ENCODE peak calls at places on chromosomes 12 and 14, in ten cellular contexts. One of them, this sample, is unnamed.

GRCh38 chr12:66013224-66013623 is 117.3 kb downstream of the LLPH start:
- DNase-seq in nephron progenitor cell: peak
- DNase-seq in omental fat pad: no peak
- DNase-seq in epithelial cell of esophagus: no peak
- DNase-seq in tibial artery: no peak
- DNase-seq in mucosa of descending colon: no peak
- DNase-seq in fibroblast of the aortic adventitia: no peak
- DNase-seq in testis: no peak
- DNase-seq in neural progenitor cell: peak
- DNase-seq in PC-3: no peak
- DNase-seq in this sample: no peak

GRCh38 chr14:105412768-105413541 is 6.7 kb upstream of the MTA1 start:
- DNase-seq in neural progenitor cell: no peak
- DNase-seq in epithelial cell of esophagus: no peak
- DNase-seq in tibial artery: no peak
- DNase-seq in fibroblast of the aortic adventitia: no peak
- DNase-seq in nephron progenitor cell: no peak
- DNase-seq in testis: no peak
- DNase-seq in PC-3: no peak
- DNase-seq in omental fat pad: no peak
- DNase-seq in mucosa of descending colon: no peak
- DNase-seq in this sample: no peak

GRCh38 chr12:131921866-131922769 is 7.0 kb upstream of the PUS1 start:
- DNase-seq in omental fat pad: no peak
- DNase-seq in epithelial cell of esophagus: no peak
- DNase-seq in testis: peak
- DNase-seq in mucosa of descending colon: no peak
- DNase-seq in nephron progenitor cell: no peak
- DNase-seq in PC-3: no peak
- DNase-seq in tibial artery: no peak
- DNase-seq in fibroblast of the aortic adventitia: no peak
- DNase-seq in neural progenitor cell: no peak
- DNase-seq in this sample: no peak

GRCh38 chr12:27343255-27344000 is 10.8 kb downstream of the BMAL2 start:
- DNase-seq in PC-3: peak
- DNase-seq in omental fat pad: no peak
- DNase-seq in mucosa of descending colon: no peak
- DNase-seq in tibial artery: no peak
- DNase-seq in fibroblast of the aortic adventitia: peak
- DNase-seq in nephron progenitor cell: no peak
- DNase-seq in epithelial cell of esophagus: peak
- DNase-seq in testis: no peak
- DNase-seq in neural progenitor cell: no peak
- DNase-seq in this sample: no peak

GRCh38 chr14:73640796-73641195 is 4.0 kb upstream of the DNAL1 start:
- DNase-seq in nephron progenitor cell: no peak
- DNase-seq in omental fat pad: no peak
- DNase-seq in tibial artery: no peak
- DNase-seq in fibroblast of the aortic adventitia: no peak
- DNase-seq in mucosa of descending colon: no peak
- DNase-seq in epithelial cell of esophagus: no peak
- DNase-seq in testis: no peak
- DNase-seq in neural progenitor cell: no peak
- DNase-seq in PC-3: no peak
- DNase-seq in this sample: no peak

GRCh38 chr12:57469334-57470164 is 10.0 kb downstream of the GLI1 start:
- DNase-seq in neural progenitor cell: no peak
- DNase-seq in tibial artery: no peak
- DNase-seq in omental fat pad: no peak
- DNase-seq in fibroblast of the aortic adventitia: no peak
- DNase-seq in epithelial cell of esophagus: no peak
- DNase-seq in PC-3: no peak
- DNase-seq in testis: no peak
- DNase-seq in mucosa of descending colon: no peak
- DNase-seq in nephron progenitor cell: no peak
- DNase-seq in this sample: no peak

GRCh38 chr12:52274521-52274920 is at the start of gene KRT86:
- DNase-seq in mucosa of descending colon: no peak
- DNase-seq in fibroblast of the aortic adventitia: no peak
- DNase-seq in omental fat pad: no peak
- DNase-seq in tibial artery: no peak
- DNase-seq in neural progenitor cell: no peak
- DNase-seq in nephron progenitor cell: no peak
- DNase-seq in testis: no peak
- DNase-seq in PC-3: no peak
- DNase-seq in epithelial cell of esophagus: no peak
- DNase-seq in this sample: no peak

GRCh38 chr12:95243497-95244183 is 26.0 kb downstream of the VEZT start:
- DNase-seq in nephron progenitor cell: no peak
- DNase-seq in epithelial cell of esophagus: no peak
- DNase-seq in tibial artery: no peak
- DNase-seq in PC-3: no peak
- DNase-seq in mucosa of descending colon: no peak
- DNase-seq in fibroblast of the aortic adventitia: no peak
- DNase-seq in testis: no peak
- DNase-seq in neural progenitor cell: no peak
- DNase-seq in omental fat pad: no peak
- DNase-seq in this sample: no peak

GRCh38 chr12:4307593-4308333 is 13.2 kb upstream of the TIGAR start:
- DNase-seq in testis: peak
- DNase-seq in epithelial cell of esophagus: peak
- DNase-seq in PC-3: peak
- DNase-seq in nephron progenitor cell: peak
- DNase-seq in tibial artery: peak
- DNase-seq in neural progenitor cell: peak
- DNase-seq in omental fat pad: peak
- DNase-seq in mucosa of descending colon: peak
- DNase-seq in fibroblast of the aortic adventitia: peak
- DNase-seq in this sample: peak

GRCh38 chr12:55982319-55982936 is 8.6 kb downstream of the RAB5B start:
- DNase-seq in PC-3: no peak
- DNase-seq in tibial artery: no peak
- DNase-seq in nephron progenitor cell: no peak
- DNase-seq in fibroblast of the aortic adventitia: no peak
- DNase-seq in omental fat pad: no peak
- DNase-seq in testis: peak
- DNase-seq in mucosa of descending colon: no peak
- DNase-seq in epithelial cell of esophagus: no peak
- DNase-seq in neural progenitor cell: no peak
- DNase-seq in this sample: no peak

GRCh38 chr12:6784292-6784691 is 5.0 kb upstream of the CD4 start:
- DNase-seq in nephron progenitor cell: no peak
- DNase-seq in epithelial cell of esophagus: no peak
- DNase-seq in omental fat pad: no peak
- DNase-seq in tibial artery: no peak
- DNase-seq in testis: no peak
- DNase-seq in PC-3: no peak
- DNase-seq in fibroblast of the aortic adventitia: no peak
- DNase-seq in neural progenitor cell: no peak
- DNase-seq in mucosa of descending colon: no peak
- DNase-seq in this sample: no peak

GRCh38 chr12:3119745-3120660 is 42.8 kb downstream of the TSPAN9 start:
- DNase-seq in fibroblast of the aortic adventitia: no peak
- DNase-seq in tibial artery: peak
- DNase-seq in omental fat pad: no peak
- DNase-seq in mucosa of descending colon: no peak
- DNase-seq in PC-3: no peak
- DNase-seq in epithelial cell of esophagus: peak
- DNase-seq in testis: peak
- DNase-seq in neural progenitor cell: no peak
- DNase-seq in nephron progenitor cell: no peak
- DNase-seq in this sample: no peak

GRCh38 chr14:104586832-104587620 is 7.5 kb downstream of the C14orf180 start:
- DNase-seq in nephron progenitor cell: no peak
- DNase-seq in PC-3: no peak
- DNase-seq in tibial artery: no peak
- DNase-seq in fibroblast of the aortic adventitia: no peak
- DNase-seq in mucosa of descending colon: no peak
- DNase-seq in omental fat pad: no peak
- DNase-seq in epithelial cell of esophagus: no peak
- DNase-seq in neural progenitor cell: no peak
- DNase-seq in testis: peak
- DNase-seq in this sample: no peak

GRCh38 chr12:6451348-6452244 is at the start of gene TAPBPL:
- DNase-seq in testis: peak
- DNase-seq in omental fat pad: peak
- DNase-seq in nephron progenitor cell: peak
- DNase-seq in fibroblast of the aortic adventitia: peak
- DNase-seq in epithelial cell of esophagus: peak
- DNase-seq in mucosa of descending colon: peak
- DNase-seq in PC-3: no peak
- DNase-seq in tibial artery: peak
- DNase-seq in neural progenitor cell: peak
- DNase-seq in this sample: peak

GRCh38 chr12:84492381-84492883 is 420.2 kb downstream of the SLC6A15 start:
- DNase-seq in epithelial cell of esophagus: peak
- DNase-seq in PC-3: no peak
- DNase-seq in fibroblast of the aortic adventitia: no peak
- DNase-seq in tibial artery: no peak
- DNase-seq in neural progenitor cell: no peak
- DNase-seq in testis: no peak
- DNase-seq in nephron progenitor cell: no peak
- DNase-seq in omental fat pad: no peak
- DNase-seq in mucosa of descending colon: no peak
- DNase-seq in this sample: no peak

GRCh38 chr12:114476159-114476558 is 70.2 kb upstream of the TBX5 start:
- DNase-seq in omental fat pad: no peak
- DNase-seq in mucosa of descending colon: no peak
- DNase-seq in fibroblast of the aortic adventitia: peak
- DNase-seq in PC-3: peak
- DNase-seq in nephron progenitor cell: no peak
- DNase-seq in testis: no peak
- DNase-seq in tibial artery: no peak
- DNase-seq in epithelial cell of esophagus: peak
- DNase-seq in neural progenitor cell: peak
- DNase-seq in this sample: no peak

GRCh38 chr14:65993103-65993502 is 493.1 kb upstream of the CCDC196 start:
- DNase-seq in tibial artery: no peak
- DNase-seq in neural progenitor cell: no peak
- DNase-seq in nephron progenitor cell: no peak
- DNase-seq in mucosa of descending colon: no peak
- DNase-seq in fibroblast of the aortic adventitia: peak
- DNase-seq in omental fat pad: no peak
- DNase-seq in PC-3: no peak
- DNase-seq in testis: no peak
- DNase-seq in epithelial cell of esophagus: peak
- DNase-seq in this sample: no peak

DNA sequence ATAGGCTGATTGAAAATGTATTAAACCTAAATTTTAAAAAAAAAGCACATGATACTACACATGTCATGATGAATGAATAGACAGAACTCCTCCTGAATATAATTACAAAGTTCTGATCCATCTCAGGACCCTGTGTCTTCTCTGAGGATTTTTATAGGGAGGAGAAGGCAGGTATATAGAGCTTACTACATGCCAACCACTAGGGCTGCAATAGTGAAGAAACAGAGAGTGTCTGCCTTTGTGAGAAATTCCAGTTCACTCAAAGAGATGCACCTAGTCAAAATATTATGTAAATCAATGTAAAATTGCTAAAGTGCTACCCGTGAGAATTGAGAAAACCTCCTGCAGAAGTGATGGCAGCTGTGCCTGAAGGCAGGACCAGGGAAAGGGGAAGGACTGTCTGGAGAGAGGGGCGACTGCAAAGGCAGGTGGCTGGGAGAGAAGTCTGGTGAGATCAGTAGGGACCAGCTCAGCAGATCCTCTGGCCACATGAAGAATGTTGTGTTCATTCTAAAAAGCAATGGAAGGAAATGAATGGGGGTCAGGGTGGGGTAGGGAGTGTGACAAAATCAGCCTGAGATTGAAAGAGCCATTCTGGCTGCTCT is 15.1 kb downstream of the ABHD4 start:
- DNase-seq in tibial artery: no peak
- DNase-seq in nephron progenitor cell: no peak
- DNase-seq in PC-3: no peak
- DNase-seq in mucosa of descending colon: no peak
- DNase-seq in neural progenitor cell: no peak
- DNase-seq in fibroblast of the aortic adventitia: peak
- DNase-seq in testis: no peak
- DNase-seq in omental fat pad: no peak
- DNase-seq in epithelial cell of esophagus: no peak
- DNase-seq in this sample: no peak
- TF ChIP-seq CTCF in tibial artery: no peak
- TF ChIP-seq CTCF in nephron progenitor cell: no peak
- TF ChIP-seq CTCF in PC-3: peak
- TF ChIP-seq CTCF in mucosa of descending colon: no peak
- TF ChIP-seq CTCF in neural progenitor cell: peak
- TF ChIP-seq CTCF in fibroblast of the aortic adventitia: peak
- TF ChIP-seq CTCF in testis: no peak
- TF ChIP-seq CTCF in omental fat pad: no peak
- TF ChIP-seq CTCF in epithelial cell of esophagus: peak
- TF ChIP-seq CTCF in this sample: no peak

GRCh38 chr14:57884175-57884574 is 18.3 kb upstream of the SLC35F4 start:
- DNase-seq in testis: no peak
- DNase-seq in tibial artery: no peak
- DNase-seq in epithelial cell of esophagus: no peak
- DNase-seq in PC-3: peak
- DNase-seq in fibroblast of the aortic adventitia: peak
- DNase-seq in mucosa of descending colon: no peak
- DNase-seq in omental fat pad: no peak
- DNase-seq in nephron progenitor cell: no peak
- DNase-seq in neural progenitor cell: no peak
- DNase-seq in this sample: no peak
- TF ChIP-seq CTCF in testis: no peak
- TF ChIP-seq CTCF in tibial artery: no peak
- TF ChIP-seq CTCF in epithelial cell of esophagus: peak
- TF ChIP-seq CTCF in PC-3: peak
- TF ChIP-seq CTCF in fibroblast of the aortic adventitia: peak
- TF ChIP-seq CTCF in mucosa of descending colon: no peak
- TF ChIP-seq CTCF in omental fat pad: no peak
- TF ChIP-seq CTCF in nephron progenitor cell: no peak
- TF ChIP-seq CTCF in neural progenitor cell: peak
- TF ChIP-seq CTCF in this sample: peak

DNA sequence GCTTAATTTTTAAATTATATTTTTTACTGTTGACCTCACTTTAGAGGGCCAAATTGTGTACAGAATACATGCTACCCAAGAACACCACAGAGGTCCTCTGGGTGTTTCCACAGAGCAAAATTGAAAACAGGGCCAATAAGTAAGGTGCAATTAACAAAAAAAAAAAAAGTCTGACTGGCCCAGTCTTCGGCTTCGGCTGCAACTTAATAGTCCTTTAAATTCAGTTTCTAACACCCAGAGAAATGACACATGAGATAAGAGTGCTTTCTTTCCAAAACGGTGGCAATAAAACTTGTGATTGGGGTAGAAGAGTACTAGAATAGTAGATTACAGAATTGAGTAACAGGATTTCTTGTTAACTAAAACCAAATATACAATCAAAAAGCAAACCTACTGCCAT is 81.3 kb downstream of the MED13L start:
- DNase-seq in nephron progenitor cell: no peak
- DNase-seq in testis: no peak
- DNase-seq in epithelial cell of esophagus: no peak
- DNase-seq in neural progenitor cell: no peak
- DNase-seq in mucosa of descending colon: no peak
- DNase-seq in tibial artery: no peak
- DNase-seq in fibroblast of the aortic adventitia: no peak
- DNase-seq in PC-3: no peak
- DNase-seq in omental fat pad: no peak
- DNase-seq in this sample: no peak
- TF ChIP-seq CTCF in nephron progenitor cell: no peak
- TF ChIP-seq CTCF in testis: no peak
- TF ChIP-seq CTCF in epithelial cell of esophagus: no peak
- TF ChIP-seq CTCF in neural progenitor cell: no peak
- TF ChIP-seq CTCF in mucosa of descending colon: no peak
- TF ChIP-seq CTCF in tibial artery: no peak
- TF ChIP-seq CTCF in fibroblast of the aortic adventitia: no peak
- TF ChIP-seq CTCF in PC-3: no peak
- TF ChIP-seq CTCF in omental fat pad: no peak
- TF ChIP-seq CTCF in this sample: no peak

GRCh38 chr12:98373982-98374381 is 141.4 kb upstream of the TMPO start:
- DNase-seq in omental fat pad: no peak
- DNase-seq in fibroblast of the aortic adventitia: peak
- DNase-seq in mucosa of descending colon: no peak
- DNase-seq in tibial artery: no peak
- DNase-seq in testis: no peak
- DNase-seq in PC-3: no peak
- DNase-seq in nephron progenitor cell: no peak
- DNase-seq in epithelial cell of esophagus: peak
- DNase-seq in neural progenitor cell: peak
- DNase-seq in this sample: no peak
- TF ChIP-seq CTCF in omental fat pad: no peak
- TF ChIP-seq CTCF in fibroblast of the aortic adventitia: peak
- TF ChIP-seq CTCF in mucosa of descending colon: no peak
- TF ChIP-seq CTCF in tibial artery: no peak
- TF ChIP-seq CTCF in testis: no peak
- TF ChIP-seq CTCF in PC-3: peak
- TF ChIP-seq CTCF in nephron progenitor cell: peak
- TF ChIP-seq CTCF in epithelial cell of esophagus: peak
- TF ChIP-seq CTCF in neural progenitor cell: peak
- TF ChIP-seq CTCF in this sample: peak